ENCODE peak calls at places on chromosome 22, in six cellular contexts. J is right atrium auricular region; L is CD8-positive, alpha-beta T cell; U is psoas muscle; N is GM23248; E is CD4-positive, alpha-beta memory T cell. P is an unnamed sample.

GRCh38 chr22:39175127-39176066 is 22.9 kb upstream of the CBX7 start:
- DNase-seq in L (no peak), N (peak), E (no peak), U (no peak), J (no peak), P (no peak)

GRCh38 chr22:47372111-47372581 is 609.7 kb downstream of the TBC1D22A start:
- DNase-seq in J (no peak), U (no peak), L (no peak), N (no peak), E (no peak), P (no peak)

GRCh38 chr22:37735054-37735453 is 38.2 kb downstream of the TRIOBP start:
- DNase-seq in U (peak), N (peak), J (peak), E (no peak), L (no peak), P (peak)

GRCh38 chr22:26308467-26308866 is 120.6 kb upstream of the ASPHD2 start:
- DNase-seq in L (no peak), N (no peak), E (no peak), J (no peak), U (no peak), P (no peak)

GRCh38 chr22:38244106-38244505 is 28.7 kb downstream of the TMEM184B start:
- DNase-seq in N (no peak), J (no peak), E (no peak), L (no peak), U (no peak), P (no peak)

GRCh38 chr22:40250608-40251007 is 72.9 kb downstream of the TNRC6B start:
- DNase-seq in E (no peak), J (no peak), N (no peak), U (no peak), L (no peak), P (no peak)

GRCh38 chr22:40183029-40183581 is 5.4 kb downstream of the TNRC6B start:
- DNase-seq in E (peak), J (no peak), L (no peak), N (peak), U (no peak), P (peak)

GRCh38 chr22:37634505-37635002 is 4.9 kb upstream of the SH3BP1 start:
- DNase-seq in J (no peak), N (no peak), U (no peak), E (no peak), L (no peak), P (no peak)

GRCh38 chr22:20803696-20804324 is 29.9 kb downstream of the SERPIND1 start:
- DNase-seq in J (no peak), N (peak), U (peak), L (peak), E (peak), P (peak)

GRCh38 chr22:39514373-39514973 is 5.9 kb upstream of the ATF4 start:
- DNase-seq in J (peak), L (no peak), E (no peak), N (peak), U (peak), P (peak)

GRCh38 chr22:49534386-49534785 is 293.3 kb downstream of the BRD1 start:
- DNase-seq in J (no peak), N (no peak), U (no peak), E (no peak), L (no peak), P (no peak)

GRCh38 chr22:27238935-27239510 is 562.5 kb downstream of the MN1 start:
- DNase-seq in E (no peak), N (peak), J (peak), U (peak), L (no peak), P (peak)

GRCh38 chr22:49326558-49326957 is 501.1 kb downstream of the BRD1 start:
- DNase-seq in U (no peak), J (no peak), N (no peak), E (no peak), L (no peak), P (no peak)

GRCh38 chr22:17366830-17367229 is 2.4 kb upstream of the CECR2 start:
- DNase-seq in N (no peak), E (no peak), U (peak), L (no peak), J (no peak), P (peak)

GRCh38 chr22:42187646-42188045 is 57.0 kb upstream of the CYP2D6 start:
- DNase-seq in U (no peak), J (no peak), L (no peak), E (no peak), N (no peak), P (no peak)
- H3K4me3 ChIP-seq in U (no peak), J (no peak), L (no peak), E (no peak), N (no peak), P (no peak)

DNA sequence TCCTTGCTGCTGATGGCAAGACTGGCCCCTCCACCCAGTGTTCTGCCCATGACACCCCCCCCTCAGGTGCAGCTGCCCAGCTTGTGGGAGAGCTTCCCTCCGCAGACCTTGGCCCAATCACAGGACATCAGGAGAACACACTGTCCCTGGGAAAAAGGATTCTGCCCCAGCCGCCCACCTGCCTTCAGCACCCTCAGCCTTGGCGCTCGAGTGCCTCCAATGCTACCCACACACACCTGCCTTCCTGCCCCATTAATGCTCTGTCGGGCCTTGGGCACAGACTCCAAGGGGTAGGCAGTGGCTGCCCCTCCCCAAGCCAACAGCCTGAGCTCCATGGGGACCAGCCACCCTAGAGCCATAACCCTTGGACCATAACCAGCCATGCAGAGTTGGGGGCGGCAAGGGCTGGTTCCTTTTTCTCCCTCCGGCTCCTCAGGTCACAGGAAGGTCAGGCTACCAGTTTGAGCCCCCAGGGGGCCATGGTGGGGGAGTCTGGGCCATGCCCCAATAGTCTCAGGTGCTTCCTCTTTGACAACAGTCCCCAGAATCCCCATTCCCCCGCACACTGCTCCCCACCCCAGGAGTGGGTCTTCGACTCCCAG is 1.3 kb upstream of the ZNF70 start:
- DNase-seq in N (no peak), E (no peak), J (no peak), U (no peak), L (no peak), P (no peak)
- H3K4me3 ChIP-seq in N (no peak), E (no peak), J (no peak), U (peak), L (no peak), P (peak)

GRCh38 chr22:24137595-24137994 is 43.7 kb upstream of the SUSD2 start:
- DNase-seq in N (peak), L (no peak), J (no peak), U (no peak), E (no peak), P (no peak)

GRCh38 chr22:24138649-24139420 is 42.5 kb upstream of the SUSD2 start:
- DNase-seq in U (no peak), E (no peak), J (no peak), N (no peak), L (no peak), P (no peak)

GRCh38 chr22:24129980-24130379 is 51.3 kb upstream of the SUSD2 start:
- DNase-seq in E (no peak), L (no peak), J (no peak), N (no peak), U (no peak), P (no peak)

GRCh38 chr22:24133187-24133965 is 47.9 kb upstream of the SUSD2 start:
- DNase-seq in N (peak), U (no peak), L (no peak), J (no peak), E (peak), P (peak)

DNA sequence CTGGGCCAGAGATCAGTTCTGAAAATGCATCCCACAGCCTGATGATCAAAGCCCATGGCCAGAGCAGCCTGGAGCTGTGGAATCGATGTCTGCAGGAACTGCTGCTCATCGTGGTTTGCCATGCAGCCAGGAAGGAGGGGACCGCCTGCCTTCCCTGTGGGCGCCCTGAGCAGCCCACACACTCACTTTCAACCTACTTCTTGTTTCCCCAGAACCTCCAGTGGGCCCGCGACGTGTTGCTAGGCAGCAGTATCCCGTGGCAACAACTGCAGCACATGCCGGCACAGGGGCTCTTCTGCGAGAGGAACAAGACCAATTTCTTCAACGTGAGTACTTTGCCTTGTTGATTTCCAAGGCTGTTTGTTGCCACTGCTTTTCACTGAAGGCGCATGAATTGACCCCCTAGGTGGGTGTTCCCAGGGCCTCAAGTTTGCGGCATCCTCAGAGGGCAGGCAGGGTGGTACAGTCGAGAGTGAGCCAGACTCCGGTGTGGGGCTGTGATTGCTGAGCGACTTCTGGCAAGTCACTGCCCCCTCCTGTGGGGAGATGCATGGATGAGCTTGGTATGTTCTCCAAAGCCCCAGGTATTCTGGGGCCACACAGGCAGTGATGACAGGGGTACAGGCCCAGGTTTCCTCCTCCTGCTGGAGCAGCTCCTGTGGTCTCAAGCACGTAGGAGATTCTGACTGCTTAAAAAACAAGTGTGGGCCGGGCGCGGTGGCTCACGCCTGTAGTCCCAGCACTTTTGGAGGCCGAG is 47.0 kb upstream of the SUSD2 start:
- DNase-seq in U (no peak), L (peak), E (peak), N (no peak), J (no peak), P (no peak)
- H3K4me3 ChIP-seq in U (no peak), L (peak), E (no peak), N (no peak), J (no peak), P (no peak)

GRCh38 chr22:25281675-25282345 is 62.4 kb downstream of the CRYBB2 start:
- DNase-seq in J (no peak), N (no peak), U (no peak), L (no peak), E (no peak), P (no peak)

GRCh38 chr22:25282671-25283561 is 63.5 kb downstream of the CRYBB2 start:
- DNase-seq in L (no peak), N (no peak), U (no peak), E (no peak), J (no peak), P (no peak)

GRCh38 chr22:25282346-25282670 is 62.9 kb downstream of the CRYBB2 start:
- DNase-seq in J (no peak), L (no peak), N (no peak), E (no peak), U (no peak), P (no peak)
- H3K4me3 ChIP-seq in J (no peak), L (no peak), N (no peak), E (no peak), U (no peak), P (no peak)

GRCh38 chr22:29470159-29470855 is 9.7 kb upstream of the NEFH start:
- DNase-seq in N (peak), J (peak), U (peak), E (peak), L (peak), P (peak)
- H3K4me3 ChIP-seq in N (peak), J (no peak), U (no peak), E (peak), L (no peak), P (peak)